ENCODE peak calls at places on chromosomes 12 and 14, in seven cellular contexts. W, V, T, I, E, K and J are unnamed samples.

GRCh38 chr14:94132285-94132887 is 3.0 kb upstream of the IFI27L2 start:
- DNase-seq in W (peak), V (no peak), T (peak), I (no peak), E (peak), K (peak), J (peak)

GRCh38 chr14:33848706-33849454 is 102.0 kb downstream of the EGLN3 start:
- DNase-seq in W (peak), V (no peak), T (peak), I (no peak), E (peak), K (peak), J (peak)

GRCh38 chr12:22100952-22101748 is 55.1 kb downstream of the CMAS start:
- DNase-seq in W (peak), V (no peak), T (peak), I (no peak), E (peak), K (peak), J (peak)

GRCh38 chr12:57258977-57259970 is 8.3 kb upstream of the STAC3 start:
- DNase-seq in W (no peak), V (no peak), T (no peak), I (no peak), E (no peak), K (peak), J (no peak)

GRCh38 chr12:30902606-30903005 is 23.9 kb upstream of the TSPAN11 start:
- DNase-seq in W (no peak), V (no peak), T (peak), I (no peak), E (no peak), K (no peak), J (no peak)

GRCh38 chr12:74646831-74647230 is 109.2 kb downstream of the ATXN7L3B start:
- DNase-seq in W (peak), V (no peak), T (no peak), I (no peak), E (no peak), K (no peak), J (peak)

GRCh38 chr12:82958966-82959365 is 272.3 kb downstream of the TMTC2 start:
- DNase-seq in W (no peak), V (no peak), T (no peak), I (no peak), E (no peak), K (no peak), J (no peak)

GRCh38 chr12:98439471-98440164 is 75.8 kb upstream of the TMPO start:
- DNase-seq in W (no peak), V (no peak), T (peak), I (no peak), E (no peak), K (no peak), J (no peak)

GRCh38 chr12:128707488-128707887 is 116.3 kb downstream of the SLC15A4 start:
- DNase-seq in W (no peak), V (no peak), T (no peak), I (no peak), E (no peak), K (no peak), J (no peak)

GRCh38 chr12:66813137-66813867 is 134.4 kb upstream of the GRIP1 start:
- DNase-seq in W (no peak), V (no peak), T (no peak), I (no peak), E (no peak), K (no peak), J (no peak)

GRCh38 chr12:5087831-5088554 is 44.3 kb downstream of the KCNA5 start:
- DNase-seq in W (no peak), V (no peak), T (no peak), I (no peak), E (no peak), K (no peak), J (no peak)

GRCh38 chr12:100796616-100797015 is 2.0 kb downstream of the ANO4 start:
- DNase-seq in W (no peak), V (no peak), T (no peak), I (no peak), E (no peak), K (no peak), J (no peak)

GRCh38 chr14:32453857-32454810 is 125.0 kb downstream of the AKAP6 start:
- DNase-seq in W (no peak), V (no peak), T (peak), I (no peak), E (no peak), K (no peak), J (no peak)

GRCh38 chr12:42482086-42482819 is 107.3 kb downstream of the PRICKLE1 start:
- DNase-seq in W (no peak), V (no peak), T (peak), I (no peak), E (peak), K (peak), J (no peak)

GRCh38 chr14:90726656-90727055 is 89.6 kb downstream of the TTC7B start:
- DNase-seq in W (peak), V (peak), T (peak), I (no peak), E (peak), K (no peak), J (peak)

GRCh38 chr12:49055978-49056754 is 4.4 kb downstream of the KMT2D start:
- DNase-seq in W (peak), V (peak), T (peak), I (peak), E (peak), K (peak), J (peak)

GRCh38 chr14:64952598-64953309 is 10.2 kb upstream of the GPX2 start:
- DNase-seq in W (no peak), V (no peak), T (no peak), I (no peak), E (no peak), K (no peak), J (no peak)

GRCh38 chr14:52080817-52081755 is 12.2 kb upstream of the NID2 start:
- DNase-seq in W (peak), V (no peak), T (peak), I (no peak), E (no peak), K (no peak), J (no peak)

GRCh38 chr14:104469591-104469990 is 110.0 kb upstream of the C14orf180 start:
- DNase-seq in W (no peak), V (no peak), T (no peak), I (no peak), E (no peak), K (no peak), J (no peak)

GRCh38 chr12:104458645-104459555 is 2.2 kb downstream of the CHST11 start:
- DNase-seq in W (no peak), V (no peak), T (peak), I (no peak), E (peak), K (peak), J (no peak)

GRCh38 chr12:48936379-48936979 is 11.2 kb upstream of the FKBP11 start:
- DNase-seq in W (peak), V (no peak), T (peak), I (no peak), E (peak), K (peak), J (peak)

GRCh38 chr14:30354439-30354838 is 204.5 kb upstream of the G2E3 start:
- DNase-seq in W (no peak), V (no peak), T (no peak), I (no peak), E (no peak), K (no peak), J (no peak)

GRCh38 chr12:94109154-94109553 is 39.2 kb upstream of the PLXNC1 start:
- DNase-seq in W (no peak), V (no peak), T (peak), I (no peak), E (no peak), K (no peak), J (no peak)

GRCh38 chr12:92951006-92951405 is 21.9 kb upstream of the EEA1 start:
- DNase-seq in W (no peak), V (no peak), T (no peak), I (no peak), E (no peak), K (no peak), J (no peak)

GRCh38 chr12:89525002-89525823 is 617 bp upstream of the GALNT4 start:
- DNase-seq in W (no peak), V (peak), T (peak), I (no peak), E (peak), K (peak), J (no peak)

GRCh38 chr12:23133471-23133870 is 508.5 kb downstream of the ETNK1 start:
- DNase-seq in W (no peak), V (no peak), T (no peak), I (no peak), E (no peak), K (no peak), J (no peak)

GRCh38 chr12:27462151-27462694 is 15.7 kb downstream of the SMCO2 start:
- DNase-seq in W (no peak), V (no peak), T (peak), I (no peak), E (no peak), K (no peak), J (peak)

GRCh38 chr14:105364100-105364708 is 34.1 kb upstream of the TEX22 start:
- DNase-seq in W (no peak), V (no peak), T (peak), I (no peak), E (no peak), K (no peak), J (no peak)

GRCh38 chr14:89720741-89721315 is 233.7 kb downstream of the EFCAB11 start:
- DNase-seq in W (no peak), V (no peak), T (no peak), I (no peak), E (no peak), K (no peak), J (no peak)

GRCh38 chr14:66284346-66284745 is 201.8 kb upstream of the CCDC196 start:
- DNase-seq in W (no peak), V (no peak), T (peak), I (no peak), E (no peak), K (no peak), J (no peak)

GRCh38 chr12:16272222-16272621 is 5.3 kb downstream of the SLC15A5 start:
- DNase-seq in W (no peak), V (no peak), T (no peak), I (no peak), E (no peak), K (no peak), J (no peak)

GRCh38 chr14:31363331-31364073 is 56.8 kb downstream of the HEATR5A start:
- DNase-seq in W (no peak), V (no peak), T (no peak), I (no peak), E (no peak), K (no peak), J (no peak)

GRCh38 chr12:25982416-25982815 is 23.9 kb downstream of the RASSF8 start:
- DNase-seq in W (no peak), V (no peak), T (no peak), I (no peak), E (no peak), K (no peak), J (no peak)

GRCh38 chr12:100545092-100545491 is 28.4 kb upstream of the GAS2L3 start:
- DNase-seq in W (no peak), V (no peak), T (no peak), I (no peak), E (no peak), K (no peak), J (no peak)

GRCh38 chr12:106431839-106432411 is 74.4 kb downstream of the POLR3B start:
- DNase-seq in W (no peak), V (no peak), T (no peak), I (no peak), E (no peak), K (no peak), J (no peak)

GRCh38 chr12:106429636-106430035 is 72.1 kb downstream of the POLR3B start:
- DNase-seq in W (no peak), V (no peak), T (no peak), I (no peak), E (no peak), K (no peak), J (no peak)

GRCh38 chr12:106436183-106436582 is 78.6 kb downstream of the POLR3B start:
- DNase-seq in W (no peak), V (no peak), T (no peak), I (no peak), E (no peak), K (no peak), J (peak)

GRCh38 chr12:106434521-106434920 is 77.0 kb downstream of the POLR3B start:
- DNase-seq in W (no peak), V (no peak), T (no peak), I (no peak), E (no peak), K (no peak), J (no peak)

DNA sequence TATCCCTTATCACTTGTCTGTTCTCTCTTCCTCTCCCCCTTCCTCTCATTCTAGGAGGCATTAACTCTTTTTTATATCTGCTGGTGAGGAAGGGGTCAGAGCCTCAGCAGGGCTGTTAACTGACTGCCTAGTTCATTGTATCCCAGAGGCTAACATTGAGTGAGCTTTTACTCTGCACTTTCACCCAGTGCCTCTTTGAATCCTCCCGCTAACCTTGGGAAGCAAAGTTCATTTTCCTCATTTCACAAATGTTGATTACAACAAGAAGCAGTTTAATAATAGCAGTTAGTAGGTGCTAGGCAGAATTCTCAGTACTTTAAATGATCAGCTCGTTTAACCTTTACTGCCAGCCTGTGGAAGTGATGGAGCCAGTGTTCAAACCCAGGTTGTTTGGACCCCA is 75.5 kb downstream of the POLR3B start:
- DNase-seq in W (no peak), V (no peak), T (no peak), I (no peak), E (no peak), K (no peak), J (no peak)
- TF ChIP-seq CTCF in W (no peak), V (no peak), T (no peak), I (no peak), E (no peak), K (no peak), J (no peak)

DNA sequence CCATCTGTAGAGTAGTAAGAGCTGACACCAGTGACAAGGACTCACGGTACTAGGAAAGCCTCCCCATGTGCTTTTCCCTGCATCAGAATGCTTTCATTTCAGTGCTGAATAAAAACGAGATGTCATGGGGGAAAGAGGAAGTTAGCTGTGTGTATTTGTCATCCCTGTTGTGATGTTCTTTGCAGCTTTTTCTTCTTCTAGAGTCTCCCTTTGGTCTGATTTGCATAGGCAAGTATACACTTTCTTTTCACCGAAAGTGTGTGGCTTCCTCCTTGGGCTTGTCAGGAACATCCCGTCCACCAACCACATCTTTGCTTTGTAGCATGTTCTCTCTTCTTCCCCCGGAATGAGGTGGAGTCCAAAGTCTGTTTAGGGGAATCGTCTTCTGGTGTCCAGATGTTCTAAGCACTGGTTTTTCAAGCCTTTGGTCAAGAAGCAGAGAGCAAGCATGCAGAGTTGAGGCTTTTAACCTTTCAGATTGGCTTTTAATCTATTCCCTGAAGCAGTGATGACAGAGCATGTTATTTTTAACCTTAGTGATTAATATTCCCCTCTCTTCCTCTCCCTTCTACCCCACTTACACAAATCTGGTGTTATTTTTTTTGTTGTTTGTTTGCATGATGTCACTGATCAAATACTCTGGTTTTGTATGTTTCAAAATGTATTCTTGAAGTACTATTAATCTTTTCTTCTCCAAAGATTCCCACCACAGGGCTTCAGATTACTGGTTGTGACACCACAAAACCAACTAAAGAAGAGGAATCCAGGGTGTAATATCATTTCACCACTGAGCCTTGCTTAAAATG is 163.4 kb downstream of the SAMD4A start:
- DNase-seq in W (no peak), V (peak), T (peak), I (no peak), E (no peak), K (no peak), J (peak)
- H3K4me3 ChIP-seq in W (no peak), V (peak), T (peak), I (no peak), E (no peak), K (no peak), J (no peak)

GRCh38 chr14:99757331-99758070 is 35.7 kb upstream of the EML1 start:
- DNase-seq in W (peak), V (peak), T (peak), I (no peak), E (no peak), K (no peak), J (peak)
- TF ChIP-seq CTCF in W (no peak), V (no peak), T (no peak), I (no peak), E (no peak), K (no peak), J (no peak)

GRCh38 chr12:106955377-106956047 is at the start of gene TMEM263:
- DNase-seq in W (peak), V (peak), T (peak), I (peak), E (peak), K (peak), J (peak)

GRCh38 chr12:106954462-106955376 is 988 bp upstream of the TMEM263 start:
- DNase-seq in W (no peak), V (peak), T (peak), I (no peak), E (peak), K (peak), J (no peak)

GRCh38 chr12:106956048-106956935 is 585 bp downstream of the TMEM263 start:
- DNase-seq in W (peak), V (peak), T (peak), I (no peak), E (peak), K (peak), J (peak)

GRCh38 chr12:106950591-106950990 is 5.1 kb upstream of the TMEM263 start:
- DNase-seq in W (no peak), V (no peak), T (no peak), I (no peak), E (no peak), K (no peak), J (no peak)

DNA sequence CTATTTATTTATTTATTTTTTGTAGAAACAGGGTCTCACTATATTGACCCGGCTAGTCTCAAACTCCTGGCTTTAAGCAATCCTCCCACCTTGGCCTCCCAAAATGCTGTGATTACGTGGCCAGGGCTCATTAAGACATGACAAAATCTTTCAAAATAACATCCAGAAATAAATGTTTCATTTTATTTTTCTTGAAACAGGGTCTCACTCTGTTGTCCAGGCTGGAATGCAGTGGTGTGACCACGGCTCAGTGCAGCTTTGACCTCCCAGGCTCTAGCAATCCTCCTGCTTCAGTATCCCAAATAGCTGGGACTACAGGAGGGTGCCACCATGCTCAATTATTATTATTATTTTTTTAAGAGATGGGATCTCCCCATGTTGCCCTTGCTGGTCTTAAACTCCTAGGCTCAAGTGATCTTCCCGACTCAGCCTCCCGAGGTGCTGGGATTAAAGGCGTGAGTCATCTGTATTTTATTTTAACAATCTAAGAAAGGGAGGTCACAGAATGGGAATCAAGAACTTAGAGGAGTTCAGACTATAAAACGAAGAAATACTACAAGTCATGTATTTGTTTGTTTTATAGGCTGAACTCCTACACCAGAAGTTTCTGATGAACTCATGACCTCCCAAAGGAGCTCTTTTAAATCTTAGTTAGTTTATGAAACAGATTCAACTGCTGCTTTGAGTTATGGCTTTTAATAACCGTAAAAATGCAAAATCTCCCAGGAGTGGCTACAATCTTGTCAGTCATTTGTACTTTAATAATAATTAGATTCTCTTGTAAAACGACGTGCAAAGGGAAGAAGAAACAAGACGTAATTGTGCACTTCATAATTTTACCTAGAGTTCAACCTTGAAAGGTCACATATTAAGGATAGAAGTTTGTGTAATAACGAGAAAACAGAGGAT is 2.1 kb upstream of the TMEM263 start:
- DNase-seq in W (no peak), V (no peak), T (no peak), I (no peak), E (no peak), K (no peak), J (no peak)
- H3K4me3 ChIP-seq in W (no peak), V (peak), T (no peak), I (no peak), E (no peak), K (no peak), J (no peak)

DNA sequence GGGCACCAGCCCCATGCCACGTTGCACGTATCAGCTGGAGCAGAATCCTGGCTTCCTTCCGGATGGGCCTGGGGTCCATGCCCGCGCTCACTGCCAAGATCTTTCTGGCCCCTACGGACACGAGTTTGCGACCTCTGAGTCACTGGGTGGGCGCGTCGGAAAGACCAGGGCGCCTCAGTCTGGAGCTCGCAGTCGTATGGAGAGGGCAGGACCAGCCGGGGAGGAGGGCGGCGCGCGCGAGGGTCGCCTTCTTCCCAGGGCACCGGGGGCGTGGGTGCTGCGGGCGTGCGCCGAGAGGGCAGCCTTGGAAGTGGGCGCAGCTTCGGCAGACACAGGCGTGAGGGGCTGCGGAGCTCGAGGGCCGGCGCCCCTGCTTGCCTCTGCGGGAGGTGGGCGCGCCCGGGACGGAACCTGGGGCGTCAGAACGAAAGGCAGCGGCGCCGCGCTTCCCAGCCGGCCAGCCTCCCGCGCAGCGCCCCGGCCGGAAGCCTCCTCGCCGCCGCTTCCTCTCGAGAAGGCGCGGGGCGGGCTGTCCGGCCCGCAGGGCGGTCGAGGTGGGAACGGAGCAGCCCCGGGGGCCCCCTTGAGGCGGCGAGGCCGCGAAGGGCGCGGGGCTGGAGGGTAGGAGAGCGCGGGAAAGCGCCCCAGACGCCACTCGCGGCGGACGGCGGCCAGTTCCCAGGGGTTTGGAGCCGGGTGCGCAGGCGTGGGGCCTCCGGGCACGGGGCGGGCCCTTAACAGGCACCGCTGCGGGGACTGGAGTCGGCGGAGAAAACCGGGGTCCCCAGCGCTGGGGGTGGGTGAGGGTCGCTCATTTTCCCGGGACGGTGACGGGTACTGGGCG is at the start of gene ARL6IP4:
- DNase-seq in W (no peak), V (no peak), T (peak), I (no peak), E (peak), K (peak), J (no peak)
- TF ChIP-seq CTCF in W (no peak), V (no peak), T (no peak), I (peak), E (peak), K (no peak), J (no peak)